ENCODE peak calls at places on chromosome 1, in nine cellular contexts. D, E, H, U, O, S, R, G and V are unnamed samples.

GRCh38 chr1:189929501-189930099 is 548.1 kb downstream of the BRINP3 start:
- DNase-seq in D (no peak), E (no peak), H (no peak), U (peak; percentile 28), O (no peak), S (no peak), R (no peak), G (no peak), V (no peak)

GRCh38 chr1:173392895-173393654 is 84.1 kb upstream of the PRDX6 start:
- DNase-seq in D (peak; percentile 77), E (no peak), H (peak; percentile 17), U (no peak), O (no peak), S (no peak), R (peak; percentile 91), G (no peak), V (no peak)

GRCh38 chr1:111973150-111973549 is 16.3 kb downstream of the KCND3 start:
- DNase-seq in D (no peak), E (no peak), H (no peak), U (no peak), O (no peak), S (no peak), R (no peak), G (no peak), V (no peak)

GRCh38 chr1:205543351-205544305 is 39.2 kb downstream of the CDK18 start:
- DNase-seq in D (peak; percentile 75), E (peak; percentile 66), H (peak; percentile 87), U (peak; percentile 23), O (no peak), S (peak; percentile 30), R (peak; percentile 98), G (peak; percentile 74), V (no peak)

GRCh38 chr1:8392522-8392921 is 74.6 kb downstream of the SLC45A1 start:
- DNase-seq in D (no peak), E (no peak), H (no peak), U (no peak), O (no peak), S (no peak), R (no peak), G (no peak), V (no peak)

GRCh38 chr1:235199441-235199840 is 38.4 kb upstream of the RBM34 start:
- DNase-seq in D (peak; percentile 48), E (no peak), H (peak; percentile 40), U (no peak), O (no peak), S (no peak), R (peak; percentile 73), G (no peak), V (no peak)

GRCh38 chr1:35190784-35191183 is 2.2 kb downstream of the SFPQ start:
- DNase-seq in D (no peak), E (no peak), H (no peak), U (no peak), O (no peak), S (no peak), R (no peak), G (no peak), V (no peak)

GRCh38 chr1:1293618-1294249 is 13.5 kb downstream of the SCNN1D start:
- DNase-seq in D (no peak), E (no peak), H (no peak), U (no peak), O (no peak), S (no peak), R (no peak), G (no peak), V (no peak)

GRCh38 chr1:221451741-221452140 is 290.1 kb downstream of the DUSP10 start:
- DNase-seq in D (no peak), E (no peak), H (no peak), U (no peak), O (no peak), S (no peak), R (no peak), G (no peak), V (no peak)